ENCODE peak calls at places on chromosomes 16 and 17, in seven cellular contexts. K is left lobe of liver; R is progenitor cell of endocrine pancreas; L is T-cell; A is mucosa of descending colon; F is stimulated activated CD4-positive, alpha-beta T cell treated with anti-CD3 and anti-CD28 coated beads, Interleukin-15, amount 100 ng/mL, for 24 hours; V is transverse colon. I is an unnamed sample.

GRCh38 chr17:13601776-13602551 is at the start of gene HS3ST3A1:
- DNase-seq in K (peak; percentile 59), R (peak; percentile 69), L (no peak), A (peak; percentile 8), F (peak; percentile 45), V (peak; percentile 15), I (peak; percentile 72)

GRCh38 chr16:3174618-3175148 is 13.3 kb upstream of the OR1F1 start:
- DNase-seq in K (no peak), R (no peak), L (no peak), A (no peak), F (no peak), V (no peak), I (no peak)

GRCh38 chr17:77148109-77148958 is 7.6 kb downstream of the SEC14L1 start:
- DNase-seq in K (no peak), R (no peak), L (no peak), A (no peak), F (no peak), V (no peak), I (no peak)

GRCh38 chr17:46943511-46944393 is 20.8 kb downstream of the GOSR2 start:
- DNase-seq in K (no peak), R (no peak), L (no peak), A (no peak), F (peak; percentile 27), V (no peak), I (no peak)

GRCh38 chr17:65163990-65164495 is 26.9 kb downstream of the RGS9 start:
- DNase-seq in K (no peak), R (no peak), L (no peak), A (peak; percentile 53), F (peak; percentile 66), V (peak; percentile 42), I (no peak)

GRCh38 chr17:3002538-3003301 is 60.7 kb downstream of the OR1D5 start:
- DNase-seq in K (no peak), R (no peak), L (no peak), A (peak; percentile 38), F (no peak), V (peak; percentile 65), I (peak; percentile 59)

GRCh38 chr17:80107231-80108021 is 6.0 kb downstream of the GAA start:
- DNase-seq in K (no peak), R (no peak), L (no peak), A (no peak), F (no peak), V (no peak), I (no peak)

GRCh38 chr16:87054856-87055255 is 262.3 kb downstream of the C16orf95 start:
- DNase-seq in K (no peak), R (no peak), L (no peak), A (no peak), F (no peak), V (no peak), I (no peak)

GRCh38 chr16:76607317-76607716 is 330.1 kb downstream of the CNTNAP4 start:
- DNase-seq in K (no peak), R (no peak), L (no peak), A (no peak), F (no peak), V (no peak), I (no peak)

GRCh38 chr17:31294839-31295488 is 2.1 kb downstream of the OMG start:
- DNase-seq in K (no peak), R (no peak), L (no peak), A (no peak), F (no peak), V (no peak), I (no peak)

GRCh38 chr16:3283525-3284447 is 495 bp downstream of the ZNF263 start:
- DNase-seq in K (no peak), R (peak; percentile 9), L (no peak), A (peak; percentile 25), F (no peak), V (no peak), I (no peak)

GRCh38 chr17:16941072-16941641 is 30.8 kb downstream of the TNFRSF13B start:
- DNase-seq in K (peak; percentile 35), R (no peak), L (no peak), A (no peak), F (no peak), V (no peak), I (no peak)

GRCh38 chr17:31674717-31675349 is 184.2 kb downstream of the COPRS start:
- DNase-seq in K (peak; percentile 24), R (no peak), L (no peak), A (no peak), F (no peak), V (no peak), I (no peak)

GRCh38 chr17:82153295-82153691 is 55.3 kb upstream of the FASN start:
- DNase-seq in K (peak; percentile 60), R (no peak), L (no peak), A (no peak), F (no peak), V (no peak), I (no peak)

GRCh38 chr17:50893183-50893993 is 27.2 kb upstream of the TOB1 start:
- DNase-seq in K (no peak), R (no peak), L (no peak), A (no peak), F (no peak), V (peak; percentile 46), I (no peak)

GRCh38 chr16:46801428-46802049 is 29.4 kb downstream of the C16orf87 start:
- DNase-seq in K (no peak), R (no peak), L (no peak), A (no peak), F (no peak), V (no peak), I (no peak)

GRCh38 chr17:880074-880870 is 98.1 kb downstream of the MRM3 start:
- DNase-seq in K (no peak), R (no peak), L (no peak), A (no peak), F (no peak), V (no peak), I (no peak)